ENCODE peak calls at places on chromosomes 3 and 15, in four cellular contexts. R is tibial nerve, Z is SJSA1, E is heart left ventricle. T is an unnamed sample.
A peak's percentile ranks its signal among the peaks of the same experiment; 100 is the strongest.

GRCh38 chr3:120741837-120742197 is 499 bp downstream of the RABL3 start:
- DNase-seq in R (no peak), Z (no peak), E (no peak), T (peak; percentile 14)

GRCh38 chr3:98884675-98885371 is 16.7 kb downstream of the DCBLD2 start:
- DNase-seq in R (no peak), Z (peak; percentile 43), E (no peak), T (no peak)

GRCh38 chr3:148648685-148649352 is 48.9 kb upstream of the AGTR1 start:
- DNase-seq in R (no peak), Z (peak; percentile 39), E (no peak), T (no peak)

GRCh38 chr3:145182196-145182911 is 978.6 kb downstream of the PLOD2 start:
- DNase-seq in R (no peak), Z (no peak), E (no peak), T (no peak)

GRCh38 chr3:129553771-129554170 is 10.8 kb downstream of the H1-8 start:
- DNase-seq in R (no peak), Z (no peak), E (no peak), T (no peak)

GRCh38 chr3:172384836-172385235 is 63.4 kb downstream of the GHSR start:
- DNase-seq in R (no peak), Z (no peak), E (no peak), T (no peak)

GRCh38 chr3:113773381-113773780 is 26.5 kb downstream of the ATP6V1A start:
- DNase-seq in R (no peak), Z (no peak), E (no peak), T (no peak)

GRCh38 chr3:8749316-8749715 is 15.7 kb downstream of the CAV3 start:
- DNase-seq in R (no peak), Z (no peak), E (no peak), T (no peak)

GRCh38 chr3:138684411-138684810 is 75.8 kb downstream of the FAIM start:
- DNase-seq in R (no peak), Z (no peak), E (no peak), T (no peak)

GRCh38 chr3:12444582-12445468 is 39.5 kb upstream of the TSEN2 start:
- DNase-seq in R (no peak), Z (no peak), E (no peak), T (no peak)

GRCh38 chr3:110413807-110414748 is 657.5 kb upstream of the NECTIN3 start:
- DNase-seq in R (no peak), Z (peak; percentile 87), E (no peak), T (no peak)

GRCh38 chr3:112682361-112682760 is 41.4 kb upstream of the CCDC80 start:
- DNase-seq in R (no peak), Z (no peak), E (no peak), T (no peak)

GRCh38 chr3:106338582-106339219 is 469.9 kb upstream of the CBLB start:
- DNase-seq in R (no peak), Z (no peak), E (no peak), T (no peak)

GRCh38 chr3:143280984-143281383 is 161.4 kb downstream of the CHST2 start:
- DNase-seq in R (no peak), Z (no peak), E (no peak), T (no peak)

GRCh38 chr3:75906555-75907112 is 121.3 kb upstream of the ZNF717 start:
- DNase-seq in R (no peak), Z (no peak), E (no peak), T (no peak)

GRCh38 chr3:72145506-72146380 is 360.8 kb upstream of the PROK2 start:
- DNase-seq in R (no peak), Z (peak; percentile 42), E (no peak), T (no peak)

GRCh38 chr3:154151969-154152368 is 30.8 kb downstream of the ARHGEF26 start:
- DNase-seq in R (no peak), Z (peak; percentile 74), E (no peak), T (no peak)

GRCh38 chr15:70451861-70452653 is 311.3 kb downstream of the UACA start:
- DNase-seq in R (no peak), Z (no peak), E (no peak), T (no peak)

GRCh38 chr3:160225181-160226025 is at the start of gene C3orf80:
- DNase-seq in R (no peak), Z (peak; percentile 50), E (peak; percentile 52), T (no peak)

GRCh38 chr15:76359152-76359551 is 22.6 kb downstream of the ISL2 start:
- DNase-seq in R (no peak), Z (no peak), E (no peak), T (no peak)

GRCh38 chr15:36313021-36313420 is 266.4 kb upstream of the CDIN1 start:
- DNase-seq in R (no peak), Z (no peak), E (no peak), T (no peak)

GRCh38 chr3:135329479-135329878 is 534.4 kb downstream of the EPHB1 start:
- DNase-seq in R (no peak), Z (no peak), E (peak; percentile 39), T (no peak)

GRCh38 chr15:69319384-69320375 is 21.0 kb downstream of the PAQR5 start:
- DNase-seq in R (no peak), Z (no peak), E (no peak), T (no peak)

GRCh38 chr15:69324565-69324964 is 25.9 kb downstream of the PAQR5 start:
- DNase-seq in R (no peak), Z (no peak), E (no peak), T (no peak)

GRCh38 chr15:69324031-69324430 is 25.3 kb downstream of the PAQR5 start:
- DNase-seq in R (no peak), Z (no peak), E (no peak), T (no peak)

GRCh38 chr15:69318033-69318432 is 19.3 kb downstream of the PAQR5 start:
- DNase-seq in R (no peak), Z (no peak), E (no peak), T (no peak)

DNA sequence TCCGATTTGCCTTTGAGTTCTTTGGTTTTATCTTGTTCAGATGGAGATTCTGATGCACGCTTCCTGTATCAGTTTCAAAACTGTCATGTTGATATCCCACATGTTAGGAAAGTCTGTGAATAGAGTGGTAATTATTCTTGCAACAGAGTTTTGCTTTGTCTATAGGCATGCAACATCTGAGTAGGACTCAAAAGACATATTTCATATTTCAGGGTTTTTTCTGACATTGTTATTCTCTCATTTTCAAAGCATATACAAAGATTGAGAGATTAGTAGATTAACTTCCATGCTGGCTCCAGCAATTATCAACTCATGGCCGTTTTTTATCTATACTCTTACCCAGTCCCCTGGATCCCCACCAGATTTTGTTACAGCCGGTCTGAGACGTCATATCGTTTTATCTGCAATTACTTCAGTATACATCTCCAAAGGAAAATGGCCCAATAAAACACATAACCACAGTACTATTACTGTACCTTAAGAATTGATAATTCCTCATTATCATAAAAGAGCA is 22.4 kb downstream of the PAQR5 start:
- DNase-seq in R (no peak), Z (no peak), E (no peak), T (peak; percentile 98)
- H3K27ac ChIP-seq in R (no peak overlapping the region), Z (no peak overlapping the region), E (no peak overlapping the region), T (peak overlapping the region; percentile 93)

GRCh38 chr15:29736745-29737023 is 85.6 kb downstream of the TJP1 start:
- DNase-seq in R (no peak), Z (peak; percentile 73), E (no peak), T (no peak)
- H3K36me3 ChIP-seq in R (no peaks in the 10 kb centered on the region), Z (peaks cover 84% of the 10 kb centered on the region), E (peaks cover 100% of the 10 kb centered on the region), T (no peaks in the 10 kb centered on the region)

DNA sequence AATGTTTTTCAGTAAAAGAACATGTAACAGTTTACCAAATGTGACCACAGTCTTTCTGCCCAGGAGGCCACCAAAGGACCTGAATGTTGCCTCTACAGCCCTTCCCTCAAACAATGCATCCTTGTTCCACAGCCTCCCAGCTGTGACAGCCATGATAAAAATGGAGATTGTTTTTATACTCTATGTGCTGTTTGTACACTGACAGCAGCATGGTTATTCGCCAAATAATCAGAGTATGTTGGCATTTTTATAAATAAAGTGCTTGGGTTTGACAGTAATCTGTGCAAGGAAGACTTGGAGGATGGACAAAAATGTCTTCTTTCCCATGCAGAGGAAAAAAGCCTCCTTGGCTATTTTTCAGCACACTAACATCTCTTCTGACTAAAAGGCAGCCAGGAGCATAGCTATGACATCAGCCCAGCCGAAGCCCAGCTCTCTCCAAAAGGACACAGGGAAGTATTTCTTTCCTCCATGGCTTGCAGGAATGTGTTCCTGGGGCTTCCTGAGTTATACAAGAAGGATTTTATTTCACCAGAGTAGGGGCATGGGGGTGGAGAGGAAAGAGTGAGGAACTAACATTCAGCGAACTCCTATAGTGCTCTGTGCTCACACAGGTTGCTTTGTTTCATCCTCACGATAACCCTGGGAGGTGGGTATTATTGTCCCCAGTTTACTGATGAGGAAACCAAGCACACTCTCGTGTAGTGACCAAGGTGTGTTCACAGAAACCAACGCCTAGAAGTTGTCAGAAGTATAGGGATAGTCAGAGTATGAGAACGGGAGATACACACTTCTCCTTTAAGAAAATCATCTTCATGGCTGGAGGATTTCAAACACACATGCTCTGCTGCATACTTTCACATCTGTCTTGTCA is 339.7 kb downstream of the MECOM start:
- DNase-seq in R (no peak), Z (no peak), E (peak; percentile 41), T (no peak)
- H3K27ac ChIP-seq in R (no peak overlapping the region), Z (no peak overlapping the region), E (peak overlapping the region; percentile 24), T (no peak overlapping the region)

GRCh38 chr15:22877122-22877521 is 38.7 kb downstream of the NIPA2 start:
- DNase-seq in R (no peak), Z (no peak), E (no peak), T (no peak)
- H3K36me3 ChIP-seq in R (peaks cover 5% of the 10 kb centered on the region), Z (peaks cover 56% of the 10 kb centered on the region), E (peaks cover 100% of the 10 kb centered on the region), T (peaks cover 36% of the 10 kb centered on the region)

GRCh38 chr3:127000128-127000527 is 17.2 kb downstream of the PLXNA1 start:
- DNase-seq in R (no peak), Z (no peak), E (no peak), T (no peak)

GRCh38 chr3:126998320-126998719 is 15.4 kb downstream of the PLXNA1 start:
- DNase-seq in R (no peak), Z (no peak), E (no peak), T (no peak)

GRCh38 chr3:126999383-126999782 is 16.5 kb downstream of the PLXNA1 start:
- DNase-seq in R (no peak), Z (no peak), E (no peak), T (no peak)

GRCh38 chr3:126997455-126998038 is 14.6 kb downstream of the PLXNA1 start:
- DNase-seq in R (no peak), Z (no peak), E (peak; percentile 85), T (no peak)

GRCh38 chr3:126998728-126999127 is 15.8 kb downstream of the PLXNA1 start:
- DNase-seq in R (no peak), Z (no peak), E (no peak), T (no peak)
- H3K27ac ChIP-seq in R (peak overlapping the region; percentile 40), Z (no peak overlapping the region), E (no peak overlapping the region), T (no peak overlapping the region)

GRCh38 chr15:78879517-78880241 is 7.0 kb downstream of the MORF4L1 start:
- DNase-seq in R (no peak), Z (no peak), E (no peak), T (no peak)
- H3K36me3 ChIP-seq in R (no peaks in the 10 kb centered on the region), Z (peaks cover 66% of the 10 kb centered on the region), E (peaks cover 45% of the 10 kb centered on the region), T (peaks cover 59% of the 10 kb centered on the region)

T was measured in SK-N-MC.